ENCODE peak calls at places on chromosomes 13 and 19, in six cellular contexts. One of them, this sample, is unnamed. For H3K4me1, the result is how much of the 10 kb centered on the place peaks cover.

GRCh38 chr13:30846311-30846710 is 59.8 kb upstream of the MEDAG start:
- DNase-seq in Caco-2: no peak
- DNase-seq in PC-3: no peak
- DNase-seq in psoas muscle: no peak
- DNase-seq in testis: no peak
- DNase-seq in left ventricle myocardium inferior: no peak
- DNase-seq in this sample: no peak

GRCh38 chr19:35031072-35031881 is 1.0 kb downstream of the SCN1B start:
- DNase-seq in Caco-2: no peak
- DNase-seq in left ventricle myocardium inferior: peak
- DNase-seq in psoas muscle: peak
- DNase-seq in testis: no peak
- DNase-seq in PC-3: peak
- DNase-seq in this sample: peak

GRCh38 chr13:40777166-40777956 is 6.4 kb upstream of the MRPS31 start:
- DNase-seq in testis: peak
- DNase-seq in psoas muscle: no peak
- DNase-seq in Caco-2: peak
- DNase-seq in PC-3: peak
- DNase-seq in left ventricle myocardium inferior: no peak
- DNase-seq in this sample: peak

GRCh38 chr19:53503126-53503525 is 34.8 kb upstream of the ZNF331 start:
- DNase-seq in psoas muscle: no peak
- DNase-seq in PC-3: no peak
- DNase-seq in left ventricle myocardium inferior: no peak
- DNase-seq in Caco-2: no peak
- DNase-seq in testis: no peak
- DNase-seq in this sample: no peak

GRCh38 chr19:54168174-54168917 is 4.6 kb downstream of the TMC4 start:
- DNase-seq in left ventricle myocardium inferior: peak
- DNase-seq in testis: peak
- DNase-seq in Caco-2: peak
- DNase-seq in psoas muscle: peak
- DNase-seq in PC-3: peak
- DNase-seq in this sample: peak

GRCh38 chr19:42153606-42154405 is 21.6 kb upstream of the POU2F2 start:
- DNase-seq in testis: no peak
- DNase-seq in Caco-2: no peak
- DNase-seq in psoas muscle: no peak
- DNase-seq in left ventricle myocardium inferior: no peak
- DNase-seq in PC-3: no peak
- DNase-seq in this sample: no peak

GRCh38 chr19:48466571-48467325 is 2.4 kb upstream of the CYTH2 start:
- DNase-seq in psoas muscle: no peak
- DNase-seq in PC-3: peak
- DNase-seq in left ventricle myocardium inferior: no peak
- DNase-seq in Caco-2: no peak
- DNase-seq in testis: no peak
- DNase-seq in this sample: no peak

GRCh38 chr13:32224916-32225315 is 90.2 kb downstream of the ZAR1L start:
- DNase-seq in psoas muscle: no peak
- DNase-seq in PC-3: no peak
- DNase-seq in testis: no peak
- DNase-seq in Caco-2: no peak
- DNase-seq in left ventricle myocardium inferior: no peak
- DNase-seq in this sample: no peak

GRCh38 chr19:29665826-29666633 is 769 bp downstream of the PLEKHF1 start:
- DNase-seq in left ventricle myocardium inferior: peak
- DNase-seq in psoas muscle: peak
- DNase-seq in Caco-2: peak
- DNase-seq in testis: peak
- DNase-seq in PC-3: peak
- DNase-seq in this sample: peak

GRCh38 chr13:76903544-76904162 is 17.4 kb upstream of the KCTD12 start:
- DNase-seq in Caco-2: peak
- DNase-seq in PC-3: peak
- DNase-seq in testis: peak
- DNase-seq in left ventricle myocardium inferior: peak
- DNase-seq in psoas muscle: no peak
- DNase-seq in this sample: peak

GRCh38 chr13:28031220-28031903 is 42.9 kb upstream of the URAD start:
- DNase-seq in Caco-2: no peak
- DNase-seq in left ventricle myocardium inferior: peak
- DNase-seq in testis: no peak
- DNase-seq in psoas muscle: no peak
- DNase-seq in PC-3: no peak
- DNase-seq in this sample: no peak

GRCh38 chr13:86108334-86108733 is 309.1 kb upstream of the SLITRK6 start:
- DNase-seq in PC-3: no peak
- DNase-seq in psoas muscle: no peak
- DNase-seq in left ventricle myocardium inferior: no peak
- DNase-seq in Caco-2: no peak
- DNase-seq in testis: no peak
- DNase-seq in this sample: no peak

GRCh38 chr13:63189712-63190111 is 1774.1 kb upstream of the PCDH20 start:
- DNase-seq in testis: no peak
- DNase-seq in left ventricle myocardium inferior: no peak
- DNase-seq in PC-3: no peak
- DNase-seq in psoas muscle: no peak
- DNase-seq in Caco-2: no peak
- DNase-seq in this sample: no peak

GRCh38 chr19:55813906-55814305 is 17.9 kb downstream of the NLRP11 start:
- DNase-seq in Caco-2: no peak
- DNase-seq in left ventricle myocardium inferior: no peak
- DNase-seq in testis: no peak
- DNase-seq in PC-3: no peak
- DNase-seq in psoas muscle: no peak
- DNase-seq in this sample: no peak

GRCh38 chr13:40401911-40402776 is 264.3 kb downstream of the FOXO1 start:
- DNase-seq in PC-3: peak
- DNase-seq in testis: peak
- DNase-seq in Caco-2: peak
- DNase-seq in psoas muscle: peak
- DNase-seq in left ventricle myocardium inferior: peak
- DNase-seq in this sample: peak

GRCh38 chr19:11995174-11995573 is 30.3 kb downstream of the ZNF763 start:
- DNase-seq in Caco-2: no peak
- DNase-seq in testis: no peak
- DNase-seq in left ventricle myocardium inferior: no peak
- DNase-seq in psoas muscle: no peak
- DNase-seq in PC-3: no peak
- DNase-seq in this sample: no peak

GRCh38 chr13:95603887-95604533 is 40.5 kb downstream of the DZIP1 start:
- DNase-seq in left ventricle myocardium inferior: no peak
- DNase-seq in testis: no peak
- DNase-seq in PC-3: peak
- DNase-seq in psoas muscle: no peak
- DNase-seq in Caco-2: peak
- DNase-seq in this sample: no peak

GRCh38 chr13:20002766-20003165 is 44.2 kb downstream of the ZMYM2 start:
- DNase-seq in left ventricle myocardium inferior: no peak
- DNase-seq in Caco-2: peak
- DNase-seq in PC-3: no peak
- DNase-seq in testis: no peak
- DNase-seq in psoas muscle: no peak
- DNase-seq in this sample: no peak

GRCh38 chr13:26967119-26968038 is 204.2 kb downstream of the USP12 start:
- DNase-seq in testis: no peak
- DNase-seq in PC-3: no peak
- DNase-seq in psoas muscle: no peak
- DNase-seq in Caco-2: no peak
- DNase-seq in left ventricle myocardium inferior: peak
- DNase-seq in this sample: no peak

GRCh38 chr13:30745917-30746686 is 10.8 kb downstream of the ALOX5AP start:
- DNase-seq in PC-3: no peak
- DNase-seq in testis: no peak
- DNase-seq in psoas muscle: no peak
- DNase-seq in left ventricle myocardium inferior: no peak
- DNase-seq in Caco-2: peak
- DNase-seq in this sample: no peak

GRCh38 chr19:46726551-46726950 is 9.6 kb upstream of the PRKD2 start:
- DNase-seq in testis: no peak
- DNase-seq in PC-3: no peak
- DNase-seq in Caco-2: no peak
- DNase-seq in left ventricle myocardium inferior: no peak
- DNase-seq in psoas muscle: no peak
- DNase-seq in this sample: no peak

GRCh38 chr19:46724468-46724867 is 7.6 kb upstream of the PRKD2 start:
- DNase-seq in testis: no peak
- DNase-seq in Caco-2: no peak
- DNase-seq in left ventricle myocardium inferior: no peak
- DNase-seq in PC-3: no peak
- DNase-seq in psoas muscle: peak
- DNase-seq in this sample: no peak

GRCh38 chr19:46727036-46727501 is 10.2 kb upstream of the PRKD2 start:
- DNase-seq in Caco-2: no peak
- DNase-seq in PC-3: no peak
- DNase-seq in psoas muscle: peak
- DNase-seq in left ventricle myocardium inferior: no peak
- DNase-seq in testis: no peak
- DNase-seq in this sample: no peak

GRCh38 chr19:46725036-46725820 is 8.3 kb upstream of the PRKD2 start:
- DNase-seq in testis: no peak
- DNase-seq in PC-3: no peak
- DNase-seq in psoas muscle: no peak
- DNase-seq in left ventricle myocardium inferior: no peak
- DNase-seq in Caco-2: no peak
- DNase-seq in this sample: no peak

DNA sequence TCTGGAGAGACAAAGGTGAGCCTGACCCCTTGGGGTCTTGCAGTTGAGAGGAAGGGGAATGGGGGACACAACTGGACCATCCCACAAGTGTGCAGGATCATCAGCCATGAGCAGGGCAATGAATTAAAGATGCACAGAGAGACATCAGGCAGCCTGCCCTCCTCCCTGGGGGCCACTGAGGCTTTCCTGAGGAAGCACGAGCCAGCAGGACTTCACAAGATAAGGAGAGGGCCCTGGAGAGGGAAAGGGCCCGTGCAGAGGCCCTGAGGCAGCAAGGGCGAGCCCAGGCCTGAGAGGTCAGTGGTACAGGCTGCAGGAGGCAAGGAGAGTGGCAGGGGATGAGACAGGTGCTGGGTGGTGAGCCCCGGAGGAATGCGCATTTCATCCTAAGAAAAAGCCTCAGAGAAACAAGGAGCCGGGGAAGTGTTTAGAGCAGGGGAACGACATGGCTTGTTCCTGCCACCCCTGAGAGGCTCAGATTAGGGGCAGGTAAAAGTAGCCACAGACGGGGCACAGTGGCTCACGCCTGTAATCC is 9.0 kb upstream of the PRKD2 start:
- DNase-seq in Caco-2: no peak
- DNase-seq in left ventricle myocardium inferior: no peak
- DNase-seq in testis: no peak
- DNase-seq in PC-3: no peak
- DNase-seq in psoas muscle: no peak
- DNase-seq in this sample: no peak
- H3K4me1 ChIP-seq in Caco-2: under half
- H3K4me1 ChIP-seq in left ventricle myocardium inferior: under half
- H3K4me1 ChIP-seq in testis: under half
- H3K4me1 ChIP-seq in PC-3: under half
- H3K4me1 ChIP-seq in psoas muscle: under half
- H3K4me1 ChIP-seq in this sample: under half

GRCh38 chr19:16957855-16958254 is 68.8 kb downstream of the CPAMD8 start:
- DNase-seq in left ventricle myocardium inferior: no peak
- DNase-seq in Caco-2: no peak
- DNase-seq in PC-3: no peak
- DNase-seq in psoas muscle: no peak
- DNase-seq in testis: no peak
- DNase-seq in this sample: no peak
- H3K4me1 ChIP-seq in left ventricle myocardium inferior: under half
- H3K4me1 ChIP-seq in Caco-2: under half
- H3K4me1 ChIP-seq in PC-3: under half
- H3K4me1 ChIP-seq in psoas muscle: under half
- H3K4me1 ChIP-seq in testis: under half
- H3K4me1 ChIP-seq in this sample: under half

GRCh38 chr19:38695319-38695683 is 47.9 kb downstream of the ACTN4 start:
- DNase-seq in Caco-2: no peak
- DNase-seq in left ventricle myocardium inferior: no peak
- DNase-seq in psoas muscle: no peak
- DNase-seq in testis: no peak
- DNase-seq in PC-3: no peak
- DNase-seq in this sample: no peak

GRCh38 chr19:38695832-38696732 is 48.2 kb downstream of the CAPN12 start:
- DNase-seq in psoas muscle: no peak
- DNase-seq in left ventricle myocardium inferior: no peak
- DNase-seq in PC-3: no peak
- DNase-seq in Caco-2: no peak
- DNase-seq in testis: no peak
- DNase-seq in this sample: no peak

GRCh38 chr19:38691938-38692457 is 44.5 kb downstream of the ACTN4 start:
- DNase-seq in psoas muscle: peak
- DNase-seq in PC-3: no peak
- DNase-seq in left ventricle myocardium inferior: no peak
- DNase-seq in Caco-2: no peak
- DNase-seq in testis: no peak
- DNase-seq in this sample: no peak

GRCh38 chr19:38692458-38693379 is 45.3 kb downstream of the ACTN4 start:
- DNase-seq in testis: no peak
- DNase-seq in psoas muscle: no peak
- DNase-seq in Caco-2: no peak
- DNase-seq in PC-3: no peak
- DNase-seq in left ventricle myocardium inferior: no peak
- DNase-seq in this sample: no peak

DNA sequence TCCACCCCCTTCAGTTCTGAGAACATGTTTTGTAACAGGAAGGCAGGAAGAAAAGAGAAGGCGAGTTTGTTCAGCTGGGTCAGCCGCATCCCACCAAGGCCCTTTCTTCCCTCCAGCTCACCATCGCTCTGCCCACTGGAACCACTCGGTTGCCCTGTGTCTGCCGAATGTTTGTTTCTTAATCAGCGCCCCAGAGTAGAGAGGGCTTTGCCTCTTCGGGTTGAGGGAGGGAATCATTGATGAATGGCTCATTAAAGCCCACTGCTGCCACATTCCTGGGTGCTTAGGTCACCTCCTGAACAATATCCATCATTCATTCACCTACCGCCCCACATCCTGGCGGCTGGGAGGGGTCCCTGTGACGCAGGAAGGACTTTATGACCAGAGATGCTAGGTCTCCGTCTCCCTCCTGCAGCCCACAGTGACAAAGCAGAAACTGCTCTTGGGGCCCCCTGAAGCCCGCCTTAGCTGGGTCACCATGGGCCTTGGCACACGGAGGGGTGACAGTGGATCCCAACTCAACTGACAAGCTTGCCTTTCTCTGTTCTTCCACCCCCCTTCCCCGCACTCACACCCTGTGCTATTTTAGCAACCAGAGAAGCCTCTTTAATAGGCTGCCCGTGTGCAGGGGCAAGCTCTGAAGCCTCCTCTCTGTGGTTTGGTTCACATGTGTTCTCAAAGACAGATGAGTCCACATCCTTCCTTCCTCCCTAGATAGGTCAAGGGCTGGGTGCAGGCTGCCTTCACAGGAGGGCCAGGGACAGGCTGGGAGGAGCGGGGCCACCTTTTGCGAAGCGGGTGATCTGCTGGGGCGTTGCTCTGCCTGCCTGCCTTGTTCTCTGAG is 46.2 kb downstream of the ACTN4 start:
- DNase-seq in testis: no peak
- DNase-seq in PC-3: peak
- DNase-seq in Caco-2: peak
- DNase-seq in psoas muscle: no peak
- DNase-seq in left ventricle myocardium inferior: no peak
- DNase-seq in this sample: peak
- H3K4me1 ChIP-seq in testis: under half
- H3K4me1 ChIP-seq in PC-3: half or more
- H3K4me1 ChIP-seq in Caco-2: half or more
- H3K4me1 ChIP-seq in psoas muscle: half or more
- H3K4me1 ChIP-seq in left ventricle myocardium inferior: half or more
- H3K4me1 ChIP-seq in this sample: under half

GRCh38 chr13:112165712-112166111 is 98.8 kb downstream of the SOX1 start:
- DNase-seq in left ventricle myocardium inferior: no peak
- DNase-seq in psoas muscle: no peak
- DNase-seq in PC-3: no peak
- DNase-seq in Caco-2: no peak
- DNase-seq in testis: no peak
- DNase-seq in this sample: no peak
- H3K4me1 ChIP-seq in left ventricle myocardium inferior: under half
- H3K4me1 ChIP-seq in psoas muscle: under half
- H3K4me1 ChIP-seq in PC-3: under half
- H3K4me1 ChIP-seq in Caco-2: under half
- H3K4me1 ChIP-seq in testis: under half
- H3K4me1 ChIP-seq in this sample: under half